ENCODE peak calls at places on chromosome X, in nine cellular contexts. D is activated CD4-positive, alpha-beta T cell treated with anti-CD3 and anti-CD28 coated beads, Interleukin-2, amount 50 U/mL, for 48 hours; B is WTC11; Z is HEK293T; I is activated CD4-positive, CD25-positive, alpha-beta regulatory T cell; E is M059J; X is erythroblast; K is AG08396; T is lower lobe of right lung. C is an unnamed sample.

GRCh38 chrX:133989993-133990392 is 4.6 kb upstream of the GPC3 start:
- DNase-seq in K (no peak), Z (no peak), D (no peak), X (no peak), T (no peak), E (no peak), B (no peak), I (no peak), C (no peak)

GRCh38 chrX:13103111-13103913 is 58.9 kb upstream of the FAM9C start:
- DNase-seq in I (no peak), K (no peak), E (no peak), Z (no peak), B (no peak), X (peak; percentile 3), T (no peak), D (no peak), C (no peak)

GRCh38 chrX:39397561-39398200 is 596.4 kb downstream of the MID1IP1 start:
- DNase-seq in I (no peak), E (no peak), B (no peak), K (no peak), Z (no peak), D (no peak), T (no peak), X (no peak), C (no peak)

GRCh38 chrX:255923-256331 is 25.3 kb upstream of the PLCXD1 start:
- DNase-seq in I (no peak), D (no peak), K (no peak), Z (no peak), T (peak; percentile 28), E (no peak), X (no peak), B (no peak), C (no peak)

GRCh38 chrX:150574824-150575409 is 6.5 kb downstream of the MTM1 start:
- DNase-seq in Z (no peak), B (no peak), E (no peak), X (no peak), I (no peak), D (no peak), K (no peak), T (no peak), C (no peak)

GRCh38 chrX:43676960-43677582 is 21.0 kb downstream of the MAOA start:
- DNase-seq in X (peak; percentile 3), E (peak; percentile 76), I (no peak), T (no peak), K (no peak), Z (peak; percentile 17), D (no peak), B (no peak), C (no peak)

GRCh38 chrX:150934453-150934852 is 36.0 kb upstream of the CD99L2 start:
- DNase-seq in K (peak; percentile 50), X (peak; percentile 4), Z (no peak), I (no peak), E (peak; percentile 80), D (no peak), B (peak; percentile 31), T (no peak), C (no peak)

GRCh38 chrX:81489987-81490386 is 288.1 kb downstream of the SH3BGRL start:
- DNase-seq in E (no peak), T (no peak), I (no peak), D (no peak), B (no peak), Z (no peak), X (peak; percentile 1), K (no peak), C (no peak)

GRCh38 chrX:133402042-133402453 is 13.2 kb downstream of the GPC4 start:
- DNase-seq in I (no peak), T (no peak), E (peak; percentile 65), X (no peak), D (no peak), B (no peak), K (no peak), Z (no peak), C (no peak)

GRCh38 chrX:1434871-1435240 is 17.9 kb downstream of the ASMTL start:
- DNase-seq in I (no peak), Z (no peak), K (no peak), D (no peak), X (no peak), E (no peak), B (no peak), T (peak; percentile 41), C (no peak)

GRCh38 chrX:139811942-139812629 is 104.1 kb upstream of the MCF2 start:
- DNase-seq in K (no peak), X (no peak), D (no peak), T (no peak), Z (no peak), B (no peak), E (no peak), I (no peak), C (no peak)

GRCh38 chrX:68999351-68999750 is 165.9 kb downstream of the PJA1 start:
- DNase-seq in E (peak; percentile 92), D (no peak), K (no peak), Z (no peak), I (no peak), T (no peak), B (no peak), X (no peak), C (no peak)

GRCh38 chrX:119728487-119728886 is 29.9 kb upstream of the SOWAHD start:
- DNase-seq in B (peak; percentile 40), D (no peak), I (no peak), T (no peak), K (no peak), E (no peak), Z (peak; percentile 54), X (no peak), C (no peak)

GRCh38 chrX:48892896-48893295 is 4.7 kb downstream of the TIMM17B start:
- DNase-seq in I (no peak), D (no peak), X (no peak), Z (no peak), T (no peak), E (no peak), K (no peak), B (no peak), C (no peak)

C was measured in caudate nucleus.